ENCODE peak calls at places on chromosomes 4 and X, in five cellular contexts. T, C, V, L and S are unnamed samples. For H3K27me3, the result is how much of the 10 kb centered on the place peaks cover.

GRCh38 chrX:30822068-30822671 is 66.9 kb downstream of the TAB3 start:
- DNase-seq in C (no peak), V (no peak), L (no peak), T (no peak), S (no peak)

GRCh38 chr4:27357283-27357682 is 496.6 kb downstream of the STIM2 start:
- DNase-seq in V (no peak), C (no peak), T (no peak), L (no peak), S (no peak)

GRCh38 chrX:42615161-42615563 is 162.8 kb downstream of the PPP1R2C start:
- DNase-seq in L (peak), C (no peak), V (no peak), T (no peak), S (peak)

GRCh38 chr4:9999956-10000551 is 21.2 kb downstream of the SLC2A9 start:
- DNase-seq in T (no peak), V (peak), C (peak), L (no peak), S (peak)

GRCh38 chr4:96786306-96786705 is 946.4 kb downstream of the PDHA2 start:
- DNase-seq in V (no peak), T (no peak), L (no peak), C (no peak), S (no peak)

GRCh38 chr4:102449751-102450352 is 51.3 kb upstream of the NFKB1 start:
- DNase-seq in V (peak), L (peak), C (peak), T (peak), S (peak)

GRCh38 chrX:103329991-103330390 is at the start of gene TCEAL7:
- DNase-seq in C (peak), T (no peak), V (peak), L (no peak), S (no peak)

GRCh38 chr4:181897935-181898334 is 345.3 kb upstream of the TENM3 start:
- DNase-seq in T (no peak), V (peak), L (no peak), C (peak), S (peak)

GRCh38 chr4:186676531-186677158 is 47.0 kb downstream of the FAT1 start:
- DNase-seq in C (peak), T (no peak), V (peak), L (no peak), S (peak)

GRCh38 chr4:60241886-60242285 is 958.2 kb upstream of the ADGRL3 start:
- DNase-seq in L (no peak), T (no peak), V (no peak), C (peak), S (no peak)

GRCh38 chrX:55187281-55187680 is 32.9 kb upstream of the PAGE5 start:
- DNase-seq in C (no peak), T (no peak), V (no peak), L (no peak), S (peak)

GRCh38 chr4:130812117-130812765 is 1716.3 kb downstream of the C4orf33 start:
- DNase-seq in L (no peak), C (peak), T (no peak), V (no peak), S (no peak)

GRCh38 chr4:82618321-82618720 is 56.5 kb upstream of the TMEM150C start:
- DNase-seq in V (peak), L (no peak), C (peak), T (no peak), S (no peak)

GRCh38 chr4:35541146-35541887 is 703.0 kb downstream of the ARAP2 start:
- DNase-seq in V (no peak), T (no peak), C (no peak), L (no peak), S (no peak)

GRCh38 chr4:121233982-121234381 is 69.9 kb upstream of the TNIP3 start:
- DNase-seq in V (no peak), T (no peak), L (no peak), C (no peak), S (no peak)

DNA sequence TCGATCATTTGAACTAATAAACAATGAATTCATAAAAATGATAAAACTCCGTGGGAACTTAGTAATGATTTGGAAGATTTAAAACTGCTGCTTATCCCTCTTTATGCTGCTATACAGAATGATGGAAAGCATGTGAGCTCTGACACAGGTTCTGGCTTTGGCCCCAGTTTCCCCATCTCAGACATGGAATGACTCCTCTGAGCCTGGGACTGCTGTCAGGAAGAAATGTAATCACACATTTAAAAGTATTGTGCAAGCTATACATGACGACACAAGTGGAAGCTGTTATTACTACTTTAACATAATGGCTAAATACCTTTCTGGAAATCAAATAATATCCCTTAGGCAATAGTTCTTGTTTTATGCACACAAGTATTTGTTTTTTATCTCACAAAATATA is 161.7 kb downstream of the DCHS2 start:
- DNase-seq in C (peak), V (no peak), T (no peak), L (no peak), S (peak)
- H3K27me3 ChIP-seq in C (under half), V (under half), T (under half), L (under half), S (under half)

GRCh38 chrX:110399497-110399896 is 40.8 kb downstream of the RTL9 start:
- DNase-seq in C (no peak), V (no peak), L (no peak), T (no peak), S (no peak)

GRCh38 chrX:110402855-110403230 is 44.2 kb downstream of the RTL9 start:
- DNase-seq in L (no peak), V (no peak), T (no peak), C (no peak), S (peak)

GRCh38 chrX:110402091-110402854 is 43.6 kb downstream of the RTL9 start:
- DNase-seq in T (no peak), L (no peak), C (peak), V (peak), S (peak)

GRCh38 chrX:110403436-110403835 is 44.8 kb downstream of the RTL9 start:
- DNase-seq in C (no peak), T (no peak), V (peak), L (no peak), S (no peak)

GRCh38 chrX:110401142-110401541 is 42.5 kb downstream of the RTL9 start:
- DNase-seq in V (no peak), L (no peak), T (no peak), C (no peak), S (no peak)
- H3K4me2 ChIP-seq in V (no peak), L (no peak), T (no peak), C (no peak), S (no peak)

GRCh38 chr4:173501592-173502150 is 28.4 kb downstream of the HAND2 start:
- DNase-seq in L (no peak), V (no peak), T (no peak), C (no peak), S (no peak)
- H3K27me3 ChIP-seq in L (under half), V (half or more), T (under half), C (under half), S (under half)

GRCh38 chr4:19945501-19945900 is 306.2 kb upstream of the SLIT2 start:
- DNase-seq in V (no peak), T (no peak), C (peak), L (no peak), S (no peak)
- H3K4me2 ChIP-seq in V (peak), T (no peak), C (peak), L (no peak), S (peak)

GRCh38 chrX:25083661-25084060 is 67.9 kb upstream of the ARX start:
- DNase-seq in L (no peak), C (no peak), V (no peak), T (no peak), S (peak)

GRCh38 chrX:25079020-25079419 is 63.3 kb upstream of the ARX start:
- DNase-seq in T (no peak), L (no peak), V (no peak), C (no peak), S (no peak)

GRCh38 chrX:25084446-25084845 is 68.7 kb upstream of the ARX start:
- DNase-seq in V (no peak), T (no peak), C (no peak), L (no peak), S (no peak)
- H3K27me3 ChIP-seq in V (under half), T (under half), C (under half), L (under half), S (under half)

DNA sequence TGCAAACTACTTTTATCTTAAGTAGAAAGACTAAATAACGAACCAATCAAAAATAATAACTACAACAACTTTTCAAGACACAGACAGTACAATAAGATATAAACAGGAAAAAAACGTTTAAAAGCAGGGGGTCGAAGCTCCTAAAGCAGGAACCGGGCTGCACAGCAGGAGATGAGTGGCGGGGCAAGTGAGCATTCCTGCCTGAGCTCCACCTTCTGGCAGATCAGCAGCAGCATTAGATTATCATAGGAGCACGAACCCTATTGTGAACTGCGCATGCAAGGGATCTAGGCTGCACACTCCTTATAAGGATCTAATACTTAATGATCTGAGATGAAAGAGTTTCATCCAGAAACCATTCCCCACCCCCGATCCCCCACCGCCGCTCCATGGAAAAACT is 146.2 kb downstream of the TEX11 start:
- DNase-seq in T (no peak), C (no peak), L (peak), V (no peak), S (no peak)
- H3K4me2 ChIP-seq in T (no peak), C (no peak), L (peak), V (no peak), S (no peak)

GRCh38 chr4:173538903-173539445 is 8.9 kb upstream of the HAND2 start:
- DNase-seq in C (no peak), T (peak), V (no peak), L (no peak), S (no peak)

GRCh38 chr4:173535932-173536331 is 5.9 kb upstream of the HAND2 start:
- DNase-seq in V (no peak), C (no peak), L (no peak), T (peak), S (no peak)

GRCh38 chr4:173536808-173537429 is 6.9 kb upstream of the HAND2 start:
- DNase-seq in T (peak), C (no peak), L (peak), V (no peak), S (no peak)

GRCh38 chr4:173538148-173538902 is 8.3 kb upstream of the HAND2 start:
- DNase-seq in T (peak), L (no peak), V (no peak), C (no peak), S (no peak)

DNA sequence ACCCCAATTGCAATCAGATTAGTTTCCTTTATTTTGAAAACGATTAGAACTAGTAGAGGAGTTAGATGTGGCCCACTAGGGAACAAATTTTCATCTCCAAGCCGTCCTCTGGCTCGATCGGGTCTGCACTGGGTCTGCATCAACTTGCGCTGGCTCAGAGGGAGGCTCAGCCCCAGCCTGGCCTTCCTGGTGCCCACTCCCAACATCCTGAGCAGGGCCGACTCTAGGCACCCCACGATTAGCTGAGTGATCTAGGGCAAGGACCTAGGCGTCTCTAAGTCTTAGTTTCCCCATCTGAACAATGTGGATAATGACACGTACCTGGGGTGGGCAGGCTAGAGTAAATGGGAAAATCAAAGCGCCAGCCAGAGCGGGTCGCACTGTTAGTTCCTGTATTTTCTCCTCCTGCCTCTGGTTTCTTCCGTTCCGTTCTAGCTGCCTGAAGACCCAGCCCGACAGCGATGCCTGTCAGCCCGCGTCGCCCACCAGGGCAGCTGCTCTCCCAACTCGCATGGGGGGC is 7.7 kb upstream of the HAND2 start:
- DNase-seq in V (no peak), T (no peak), L (no peak), C (no peak), S (no peak)
- H3K27me3 ChIP-seq in V (half or more), T (under half), L (half or more), C (half or more), S (half or more)

GRCh38 chr4:180828455-180829018 is 1414.7 kb upstream of the TENM3 start:
- DNase-seq in L (peak), T (peak), C (peak), V (peak), S (peak)

GRCh38 chr4:180823116-180823515 is 1420.1 kb upstream of the TENM3 start:
- DNase-seq in C (no peak), L (no peak), V (peak), T (no peak), S (no peak)

GRCh38 chr4:180832086-180832485 is 1411.1 kb upstream of the TENM3 start:
- DNase-seq in L (no peak), V (no peak), T (no peak), C (no peak), S (no peak)

GRCh38 chr4:180827193-180827592 is 1416.0 kb upstream of the TENM3 start:
- DNase-seq in C (peak), L (no peak), T (no peak), V (no peak), S (no peak)

DNA sequence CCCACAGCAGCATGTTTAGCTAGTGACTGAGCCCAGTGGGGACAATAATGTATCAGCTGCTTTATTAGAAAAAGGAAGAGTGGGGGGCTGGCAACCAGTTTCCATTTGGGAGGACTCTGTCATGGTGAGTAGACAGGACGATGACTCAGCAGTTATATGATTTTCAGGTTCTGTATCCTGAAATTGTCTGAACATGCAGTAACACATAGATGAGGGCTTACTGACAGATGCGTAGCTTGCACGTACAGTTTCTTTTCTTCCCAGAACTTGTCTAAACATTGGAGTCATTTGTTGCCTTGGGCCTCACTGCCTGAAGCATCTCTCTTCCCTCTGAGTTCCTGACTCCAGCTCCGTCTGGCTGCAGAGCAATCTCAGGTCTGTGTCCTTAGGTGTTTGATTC is 1415.6 kb upstream of the TENM3 start:
- DNase-seq in T (no peak), L (no peak), C (peak), V (no peak), S (peak)
- H3K4me2 ChIP-seq in T (no peak), L (peak), C (peak), V (peak), S (peak)

DNA sequence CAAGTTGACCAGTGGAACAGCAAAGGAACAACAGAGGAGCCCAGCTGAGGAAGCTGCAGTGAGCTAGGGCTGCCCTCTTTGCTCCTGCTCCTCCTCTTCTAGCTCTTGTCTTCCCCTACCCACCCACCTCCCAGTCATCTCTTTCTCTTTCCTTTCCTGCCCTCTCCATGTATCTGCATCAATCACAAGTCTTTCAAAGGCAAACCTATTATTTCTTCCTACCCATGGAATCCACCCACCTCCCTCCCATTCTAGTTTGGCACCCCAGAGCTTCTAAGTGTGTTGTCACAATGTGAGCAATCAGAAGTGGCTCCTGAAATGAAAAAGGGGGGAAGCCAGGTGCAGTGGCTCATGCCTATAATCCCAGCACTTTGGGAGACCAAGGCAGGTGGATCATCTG is 69.3 kb downstream of the TSC22D3 start:
- DNase-seq in V (no peak), T (no peak), C (no peak), L (no peak), S (no peak)
- H3K27me3 ChIP-seq in V (under half), T (under half), C (under half), L (under half), S (under half)